ENCODE peak calls at places on chromosomes 12 and 14, in four cellular contexts. One of them, this sample, is unnamed. For H3K4me1, the result is how much of the 10 kb centered on the place peaks cover.

GRCh38 chr14:95504135-95505029 is 12.1 kb downstream of the SYNE3 start:
- DNase-seq in lower lobe of right lung: no peak
- DNase-seq in NT2/D1: no peak
- DNase-seq in breast epithelium: no peak
- DNase-seq in this sample: no peak

GRCh38 chr14:49287004-49287403 is 299.2 kb downstream of the RPS29 start:
- DNase-seq in NT2/D1: no peak
- DNase-seq in lower lobe of right lung: no peak
- DNase-seq in breast epithelium: no peak
- DNase-seq in this sample: no peak

GRCh38 chr12:122471324-122472226 is 29.2 kb downstream of the ZCCHC8 start:
- DNase-seq in NT2/D1: peak
- DNase-seq in lower lobe of right lung: no peak
- DNase-seq in breast epithelium: no peak
- DNase-seq in this sample: no peak

GRCh38 chr14:76423534-76423933 is 47.6 kb downstream of the ESRRB start:
- DNase-seq in lower lobe of right lung: no peak
- DNase-seq in NT2/D1: no peak
- DNase-seq in breast epithelium: no peak
- DNase-seq in this sample: no peak

GRCh38 chr12:87323369-87323768 is 705.8 kb downstream of the C12orf50 start:
- DNase-seq in lower lobe of right lung: no peak
- DNase-seq in breast epithelium: no peak
- DNase-seq in NT2/D1: no peak
- DNase-seq in this sample: no peak

GRCh38 chr12:52543985-52544888 is 8.7 kb downstream of the KRT71 start:
- DNase-seq in breast epithelium: no peak
- DNase-seq in lower lobe of right lung: no peak
- DNase-seq in NT2/D1: no peak
- DNase-seq in this sample: no peak

GRCh38 chr12:65279387-65280112 is 1.1 kb downstream of the MSRB3 start:
- DNase-seq in NT2/D1: no peak
- DNase-seq in breast epithelium: no peak
- DNase-seq in lower lobe of right lung: no peak
- DNase-seq in this sample: no peak

GRCh38 chr12:16604853-16605252 is 1.1 kb downstream of the LMO3 start:
- DNase-seq in breast epithelium: no peak
- DNase-seq in lower lobe of right lung: peak
- DNase-seq in NT2/D1: no peak
- DNase-seq in this sample: no peak

GRCh38 chr14:105144666-105145380 is 23.8 kb downstream of the JAG2 start:
- DNase-seq in NT2/D1: no peak
- DNase-seq in breast epithelium: no peak
- DNase-seq in lower lobe of right lung: no peak
- DNase-seq in this sample: no peak

GRCh38 chr14:33210304-33210703 is 271.6 kb downstream of the NPAS3 start:
- DNase-seq in breast epithelium: no peak
- DNase-seq in lower lobe of right lung: no peak
- DNase-seq in NT2/D1: peak
- DNase-seq in this sample: no peak

GRCh38 chr12:51846911-51847829 is 1.3 kb downstream of the FIGNL2 start:
- DNase-seq in NT2/D1: no peak
- DNase-seq in breast epithelium: no peak
- DNase-seq in lower lobe of right lung: peak
- DNase-seq in this sample: no peak

GRCh38 chr14:93015505-93015904 is 92.6 kb downstream of the CHGA start:
- DNase-seq in lower lobe of right lung: no peak
- DNase-seq in NT2/D1: no peak
- DNase-seq in breast epithelium: no peak
- DNase-seq in this sample: no peak

GRCh38 chr12:19129486-19130223 is at the start of gene PLEKHA5:
- DNase-seq in breast epithelium: peak
- DNase-seq in NT2/D1: peak
- DNase-seq in lower lobe of right lung: peak
- DNase-seq in this sample: no peak

GRCh38 chr12:19130224-19131019 is 889 bp downstream of the PLEKHA5 start:
- DNase-seq in lower lobe of right lung: peak
- DNase-seq in breast epithelium: peak
- DNase-seq in NT2/D1: peak
- DNase-seq in this sample: peak

GRCh38 chr12:19127270-19127669 is 2.3 kb upstream of the PLEKHA5 start:
- DNase-seq in breast epithelium: no peak
- DNase-seq in lower lobe of right lung: no peak
- DNase-seq in NT2/D1: no peak
- DNase-seq in this sample: no peak

GRCh38 chr12:19129121-19129485 is 430 bp upstream of the PLEKHA5 start:
- DNase-seq in breast epithelium: no peak
- DNase-seq in lower lobe of right lung: no peak
- DNase-seq in NT2/D1: no peak
- DNase-seq in this sample: no peak

DNA sequence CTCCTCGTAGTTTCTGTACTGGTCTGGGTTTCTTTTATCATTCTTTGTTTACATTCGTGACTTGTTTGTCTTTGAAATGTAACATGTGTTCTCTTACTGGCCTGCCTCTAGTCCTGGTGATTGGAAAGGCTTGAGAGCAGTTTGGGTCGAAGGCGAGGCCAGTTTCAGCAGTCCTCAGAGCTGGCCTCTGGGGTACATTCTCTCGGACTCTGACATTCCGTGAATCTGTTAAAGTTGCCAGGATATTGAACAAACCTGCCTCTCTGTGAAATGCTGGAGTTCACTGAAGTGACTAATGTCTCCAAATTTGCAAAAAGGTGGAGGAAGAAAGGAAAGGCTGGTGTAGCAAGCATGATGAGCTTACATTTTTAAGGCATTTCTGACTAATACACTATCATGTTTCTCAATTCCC is 1.5 kb downstream of the PLEKHA5 start:
- DNase-seq in NT2/D1: peak
- DNase-seq in lower lobe of right lung: no peak
- DNase-seq in breast epithelium: no peak
- DNase-seq in this sample: no peak
- H3K4me1 ChIP-seq in NT2/D1: under half
- H3K4me1 ChIP-seq in lower lobe of right lung: under half
- H3K4me1 ChIP-seq in breast epithelium: under half
- H3K4me1 ChIP-seq in this sample: under half

GRCh38 chr12:53995311-53996187 is 4.4 kb upstream of the HOXC9 start:
- DNase-seq in breast epithelium: no peak
- DNase-seq in lower lobe of right lung: no peak
- DNase-seq in NT2/D1: no peak
- DNase-seq in this sample: no peak
- H3K4me3 ChIP-seq in breast epithelium: peak
- H3K4me3 ChIP-seq in lower lobe of right lung: peak
- H3K4me3 ChIP-seq in NT2/D1: peak
- H3K4me3 ChIP-seq in this sample: peak

DNA sequence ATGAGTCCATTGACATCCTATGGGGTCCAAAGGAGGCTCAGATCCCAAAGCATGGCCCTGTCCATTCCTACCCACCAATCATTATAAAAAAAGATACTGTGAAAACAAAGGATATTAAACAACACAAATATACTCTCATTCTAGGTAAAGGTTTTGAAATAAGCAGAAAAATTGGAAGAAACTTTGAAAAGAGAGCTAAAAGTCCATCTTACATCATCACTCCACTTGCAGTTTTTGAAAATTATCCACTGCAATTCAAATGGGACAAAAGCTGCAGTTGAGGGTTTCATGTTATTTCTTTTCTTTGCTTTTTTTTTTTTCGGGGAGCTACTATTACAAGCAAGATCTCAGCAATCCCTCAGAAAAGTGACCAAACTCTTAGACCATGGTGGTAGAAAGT is 414.9 kb downstream of the BCAT1 start:
- DNase-seq in breast epithelium: no peak
- DNase-seq in NT2/D1: no peak
- DNase-seq in lower lobe of right lung: no peak
- DNase-seq in this sample: no peak
- H3K4me1 ChIP-seq in breast epithelium: under half
- H3K4me1 ChIP-seq in NT2/D1: under half
- H3K4me1 ChIP-seq in lower lobe of right lung: under half
- H3K4me1 ChIP-seq in this sample: under half

GRCh38 chr12:5723071-5723470 is 222.0 kb downstream of the ANO2 start:
- DNase-seq in lower lobe of right lung: no peak
- DNase-seq in NT2/D1: no peak
- DNase-seq in breast epithelium: no peak
- DNase-seq in this sample: no peak

GRCh38 chr12:5718073-5718472 is 227.0 kb downstream of the ANO2 start:
- DNase-seq in breast epithelium: no peak
- DNase-seq in NT2/D1: no peak
- DNase-seq in lower lobe of right lung: no peak
- DNase-seq in this sample: no peak

GRCh38 chr12:5718680-5719079 is 226.4 kb downstream of the ANO2 start:
- DNase-seq in lower lobe of right lung: peak
- DNase-seq in breast epithelium: no peak
- DNase-seq in NT2/D1: no peak
- DNase-seq in this sample: no peak

GRCh38 chr12:5720405-5721045 is 224.5 kb downstream of the ANO2 start:
- DNase-seq in breast epithelium: no peak
- DNase-seq in lower lobe of right lung: no peak
- DNase-seq in NT2/D1: no peak
- DNase-seq in this sample: no peak

GRCh38 chr12:5723711-5724252 is 221.3 kb downstream of the ANO2 start:
- DNase-seq in breast epithelium: no peak
- DNase-seq in lower lobe of right lung: no peak
- DNase-seq in NT2/D1: no peak
- DNase-seq in this sample: no peak
- H3K4me3 ChIP-seq in breast epithelium: no peak
- H3K4me3 ChIP-seq in lower lobe of right lung: no peak
- H3K4me3 ChIP-seq in NT2/D1: no peak
- H3K4me3 ChIP-seq in this sample: no peak